ENCODE peak calls at places on chromosomes 2 and 18, in five cellular contexts. N, X, F, S and Z are unnamed samples.

GRCh38 chr18:24611075-24611474 is 150.6 kb downstream of the HRH4 start:
- DNase-seq in S (no peak), N (no peak), F (no peak), X (no peak), Z (no peak)

GRCh38 chr18:37322497-37323035 is 243.0 kb downstream of the CELF4 start:
- DNase-seq in X (no peak), S (peak; percentile 26), F (peak; percentile 17), N (no peak), Z (no peak)

GRCh38 chr18:24704921-24705620 is 244.6 kb downstream of the HRH4 start:
- DNase-seq in N (peak; percentile 98), X (no peak), F (no peak), S (no peak), Z (no peak)

GRCh38 chr18:35041752-35042379 is 653 bp downstream of the MAPRE2 start:
- DNase-seq in N (no peak), X (no peak), F (no peak), S (no peak), Z (no peak)

GRCh38 chr2:212173331-212173730 is 365.3 kb downstream of the ERBB4 start:
- DNase-seq in N (no peak), X (no peak), S (no peak), F (no peak), Z (no peak)

GRCh38 chr2:134773372-134774073 is 54.7 kb upstream of the TMEM163 start:
- DNase-seq in F (no peak), X (no peak), S (no peak), N (no peak), Z (no peak)

GRCh38 chr18:48597671-48598070 is 58.8 kb downstream of the CTIF start:
- DNase-seq in N (no peak), X (no peak), S (no peak), F (no peak), Z (no peak)

GRCh38 chr2:11355194-11356053 is 11.0 kb upstream of the ROCK2 start:
- DNase-seq in N (no peak), X (no peak), S (no peak), F (no peak), Z (no peak)

GRCh38 chr2:202494300-202494699 is 118.2 kb downstream of the BMPR2 start:
- DNase-seq in S (no peak), N (no peak), X (no peak), F (no peak), Z (no peak)

GRCh38 chr18:11095211-11095610 is 54.2 kb downstream of the PIEZO2 start:
- DNase-seq in N (no peak), S (no peak), F (no peak), X (no peak), Z (no peak)

GRCh38 chr18:8635087-8635486 is 25.9 kb downstream of the RAB12 start:
- DNase-seq in X (no peak), S (no peak), F (no peak), N (no peak), Z (no peak)

GRCh38 chr2:41872646-41873045 is 175.2 kb upstream of the PKDCC start:
- DNase-seq in X (no peak), N (no peak), S (no peak), F (no peak), Z (no peak)

GRCh38 chr2:71691747-71692455 is 238.5 kb downstream of the DYSF start:
- DNase-seq in S (no peak), X (peak; percentile 69), N (no peak), F (no peak), Z (no peak)

GRCh38 chr2:27211241-27211942 is 449 bp upstream of the ATRAID start:
- DNase-seq in S (no peak), F (peak; percentile 43), X (no peak), N (no peak), Z (no peak)

GRCh38 chr2:102971661-102972060 is 209.8 kb downstream of the TMEM182 start:
- DNase-seq in N (no peak), S (no peak), X (no peak), F (no peak), Z (no peak)

GRCh38 chr2:18209934-18210639 is 331.6 kb downstream of the KCNS3 start:
- DNase-seq in F (peak; percentile 18), S (no peak), N (peak; percentile 10), X (no peak), Z (no peak)

GRCh38 chr2:67840460-67841068 is 222.2 kb downstream of the C1D start:
- DNase-seq in S (peak; percentile 32), F (peak; percentile 46), X (peak; percentile 79), N (no peak), Z (no peak)

GRCh38 chr2:100934504-100935371 is 67.4 kb upstream of the RPL31 start:
- DNase-seq in F (no peak), X (no peak), S (no peak), N (no peak), Z (no peak)

GRCh38 chr2:100936070-100936741 is 65.9 kb upstream of the RPL31 start:
- DNase-seq in S (no peak), N (no peak), F (no peak), X (no peak), Z (no peak)

GRCh38 chr2:100936972-100937542 is 65.0 kb upstream of the RPL31 start:
- DNase-seq in N (no peak), X (no peak), F (no peak), S (no peak), Z (no peak)

GRCh38 chr2:100938031-100939026 is 63.8 kb upstream of the RPL31 start:
- DNase-seq in F (no peak), S (no peak), X (no peak), N (no peak), Z (no peak)

GRCh38 chr2:100935372-100935752 is 66.7 kb upstream of the RPL31 start:
- DNase-seq in N (peak; percentile 52), F (no peak), S (no peak), X (no peak), Z (no peak)
- H3K4me3 ChIP-seq in N (no peak overlapping the region), F (no peak overlapping the region), S (no peak overlapping the region), X (no peak overlapping the region), Z (no peak overlapping the region)

GRCh38 chr2:151783133-151783520 is 45.1 kb downstream of the ARL5A start:
- DNase-seq in X (no peak), F (no peak), N (no peak), S (no peak), Z (no peak)
- TF ChIP-seq CTCF in X (no peak), F (no peak), N (no peak), S (no peak), Z (no peak)

DNA sequence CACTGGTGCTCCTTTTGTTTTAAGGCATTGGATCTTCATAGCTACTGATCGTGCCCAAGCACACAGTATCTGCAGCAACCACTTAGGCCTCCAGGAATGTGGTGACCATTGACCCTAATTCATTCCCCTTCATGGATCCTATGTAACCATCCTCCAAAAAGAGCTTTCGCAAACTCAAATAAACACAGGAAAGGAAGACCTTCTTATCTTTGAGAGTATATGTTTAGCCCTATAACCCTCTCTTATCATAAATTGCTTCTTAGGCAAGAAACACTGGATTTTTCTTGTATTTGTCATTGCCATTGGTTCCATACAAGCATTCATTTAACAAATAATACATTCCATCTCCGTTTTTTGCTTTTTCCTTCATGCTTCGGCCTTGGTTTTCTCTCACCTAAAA is 4.1 kb upstream of the TTR start:
- DNase-seq in X (no peak), F (no peak), S (no peak), N (no peak), Z (no peak)
- H3K4me3 ChIP-seq in X (no peak overlapping the region), F (no peak overlapping the region), S (no peak overlapping the region), N (no peak overlapping the region), Z (no peak overlapping the region)

GRCh38 chr2:164661349-164661748 is 40.1 kb upstream of the GRB14 start:
- DNase-seq in X (no peak), N (peak; percentile 17), S (no peak), F (no peak), Z (peak; percentile 19)

GRCh38 chr2:164651361-164651760 is 30.1 kb upstream of the GRB14 start:
- DNase-seq in X (no peak), S (no peak), F (no peak), N (no peak), Z (no peak)

GRCh38 chr2:164655336-164655735 is 34.1 kb upstream of the GRB14 start:
- DNase-seq in F (no peak), X (no peak), S (no peak), N (no peak), Z (peak; percentile 38)

GRCh38 chr2:164657129-164657528 is 35.8 kb upstream of the GRB14 start:
- DNase-seq in N (peak; percentile 41), F (no peak), X (no peak), S (no peak), Z (peak; percentile 65)

DNA sequence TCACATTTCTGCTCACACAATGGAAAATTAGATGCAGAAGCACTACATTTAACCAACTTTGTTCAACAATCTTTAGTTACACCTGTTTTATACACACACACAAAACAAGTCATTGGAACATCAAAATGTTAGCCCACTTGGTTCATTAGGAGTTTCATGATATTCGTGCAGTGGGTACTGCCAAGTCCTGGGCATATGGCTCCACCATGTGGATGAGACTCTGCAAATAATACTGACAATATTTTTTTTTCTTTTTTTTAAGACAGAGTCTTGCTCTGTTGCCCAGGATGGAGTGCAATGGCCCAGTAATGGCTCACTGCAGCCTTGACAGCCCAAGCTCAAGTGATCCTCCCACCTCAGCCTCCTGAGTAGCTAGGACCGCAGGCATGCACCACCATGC is 34.5 kb upstream of the GRB14 start:
- DNase-seq in S (no peak), F (no peak), N (no peak), X (no peak), Z (no peak)
- TF ChIP-seq CTCF in S (no peak), F (peak; percentile 41), N (no peak), X (no peak), Z (peak; percentile 34)

GRCh38 chr2:69762513-69763494 is 20.9 kb downstream of the ANXA4 start:
- DNase-seq in N (no peak), F (no peak), S (no peak), X (no peak), Z (no peak)
- H3K4me3 ChIP-seq in N (no peak overlapping the region), F (no peak overlapping the region), S (no peak overlapping the region), X (peak overlapping the region; percentile 19), Z (no peak overlapping the region)

DNA sequence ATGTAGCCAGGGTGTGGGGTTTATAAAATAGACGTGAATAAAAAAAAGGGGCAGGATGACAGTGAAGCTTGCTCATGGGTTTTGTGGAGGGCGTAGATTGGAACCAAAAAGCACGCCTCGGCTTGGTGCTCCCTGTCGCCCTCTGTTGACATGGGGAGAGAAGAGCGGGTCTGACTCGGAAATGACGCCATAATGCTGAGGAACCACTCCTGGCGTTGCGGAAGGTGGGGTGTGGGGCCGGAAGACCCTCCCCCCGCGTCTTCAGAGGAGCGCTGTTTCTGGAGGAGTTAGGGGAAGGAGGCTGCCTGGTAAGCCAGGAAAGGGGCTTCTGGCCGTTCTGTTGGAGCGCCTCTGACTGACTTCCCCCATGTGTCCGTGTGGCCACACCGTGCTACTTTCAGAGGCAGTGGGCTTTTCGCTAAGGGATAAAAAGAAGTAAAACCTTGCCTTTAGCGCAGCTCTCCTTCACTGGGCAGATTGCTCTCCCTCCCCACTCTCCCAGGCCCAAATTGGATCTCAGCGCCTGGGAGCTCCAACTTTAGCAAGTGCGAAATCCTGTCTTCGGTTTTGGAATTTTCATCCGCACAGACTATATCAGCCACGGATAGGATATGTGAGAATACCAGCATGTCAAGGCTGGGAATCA is 42.8 kb downstream of the PLEKHA3 start:
- DNase-seq in S (peak; percentile 57), X (peak; percentile 89), N (peak; percentile 27), F (peak; percentile 68), Z (peak; percentile 29)
- TF ChIP-seq CTCF in S (peak; percentile 81), X (peak; percentile 52), N (peak; percentile 86), F (peak; percentile 59), Z (peak; percentile 85)

GRCh38 chr18:70181725-70182124 is 23.8 kb downstream of the RTTN start:
- DNase-seq in N (no peak), F (no peak), S (no peak), X (no peak), Z (no peak)
- H3K4me3 ChIP-seq in N (no peak overlapping the region), F (no peak overlapping the region), S (no peak overlapping the region), X (no peak overlapping the region), Z (no peak overlapping the region)